ENCODE peak calls at places on chromosomes 2 and 18, in five cellular contexts. X is HCT116, I is breast epithelium, H is tibial nerve, Y is MM.1S. S is an unnamed sample.

GRCh38 chr18:78978336-78979057 is 1.1 kb upstream of the SALL3 start:
- DNase-seq in Y (no peak), X (no peak), I (no peak), H (no peak), S (no peak)

GRCh38 chr2:31191931-31192330 is 25.4 kb downstream of the CAPN14 start:
- DNase-seq in I (no peak), X (no peak), H (no peak), Y (no peak), S (no peak)

GRCh38 chr2:9484533-9484932 is 10.2 kb downstream of the IAH1 start:
- DNase-seq in H (no peak), I (no peak), Y (no peak), X (no peak), S (no peak)

GRCh38 chr2:8496079-8496478 is 185.8 kb upstream of the ID2 start:
- DNase-seq in I (no peak), H (no peak), Y (no peak), X (no peak), S (no peak)

GRCh38 chr2:202164409-202164808 is 74.0 kb downstream of the SUMO1 start:
- DNase-seq in X (no peak), I (no peak), Y (no peak), H (no peak), S (no peak)

GRCh38 chr2:205058409-205058808 is 513.1 kb downstream of the PARD3B start:
- DNase-seq in I (no peak), X (no peak), H (no peak), Y (no peak), S (no peak)

GRCh38 chr18:37452697-37453385 is 112.8 kb downstream of the CELF4 start:
- DNase-seq in X (no peak), Y (no peak), H (no peak), I (peak), S (no peak)

GRCh38 chr2:120342451-120342850 is 3.5 kb upstream of the INHBB start:
- DNase-seq in H (no peak), Y (no peak), X (no peak), I (no peak), S (no peak)

GRCh38 chr18:60232541-60232940 is 140.0 kb downstream of the MC4R start:
- DNase-seq in H (no peak), Y (no peak), X (peak), I (no peak), S (no peak)

GRCh38 chr2:238700122-238700457 is 147.8 kb upstream of the TWIST2 start:
- DNase-seq in Y (no peak), I (no peak), X (no peak), H (peak), S (no peak)

GRCh38 chr2:194495046-194495445 is 1162.0 kb upstream of the SLC39A10 start:
- DNase-seq in H (no peak), I (no peak), X (no peak), Y (no peak), S (no peak)

GRCh38 chr18:9787126-9787525 is 79.0 kb downstream of the RAB31 start:
- DNase-seq in I (no peak), X (no peak), H (no peak), Y (no peak), S (no peak)

GRCh38 chr2:226676618-226677017 is 123.0 kb downstream of the IRS1 start:
- DNase-seq in H (no peak), X (no peak), I (no peak), Y (no peak), S (no peak)

GRCh38 chr2:195121341-195121740 is 535.7 kb upstream of the SLC39A10 start:
- DNase-seq in H (no peak), I (no peak), X (no peak), Y (no peak), S (no peak)

GRCh38 chr2:46179037-46179621 is 118.1 kb upstream of the EPAS1 start:
- DNase-seq in Y (no peak), X (no peak), H (peak), I (peak), S (peak)

GRCh38 chr2:113886479-113887383 is 3.2 kb upstream of the ACTR3 start:
- DNase-seq in I (peak), H (peak), X (no peak), Y (peak), S (no peak)

GRCh38 chr18:12998332-12999060 is 7.3 kb downstream of the CEP192 start:
- DNase-seq in H (no peak), X (no peak), I (no peak), Y (no peak), S (no peak)

GRCh38 chr2:134301099-134301970 is 47.5 kb downstream of the MGAT5 start:
- DNase-seq in X (no peak), Y (no peak), I (no peak), H (no peak), S (no peak)

GRCh38 chr2:178193823-178194599 is at the start of gene OSBPL6:
- DNase-seq in X (peak), Y (peak), I (peak), H (peak), S (peak)

GRCh38 chr2:60319031-60319547 is 234.4 kb downstream of the BCL11A start:
- DNase-seq in Y (no peak), X (no peak), H (no peak), I (no peak), S (no peak)

DNA sequence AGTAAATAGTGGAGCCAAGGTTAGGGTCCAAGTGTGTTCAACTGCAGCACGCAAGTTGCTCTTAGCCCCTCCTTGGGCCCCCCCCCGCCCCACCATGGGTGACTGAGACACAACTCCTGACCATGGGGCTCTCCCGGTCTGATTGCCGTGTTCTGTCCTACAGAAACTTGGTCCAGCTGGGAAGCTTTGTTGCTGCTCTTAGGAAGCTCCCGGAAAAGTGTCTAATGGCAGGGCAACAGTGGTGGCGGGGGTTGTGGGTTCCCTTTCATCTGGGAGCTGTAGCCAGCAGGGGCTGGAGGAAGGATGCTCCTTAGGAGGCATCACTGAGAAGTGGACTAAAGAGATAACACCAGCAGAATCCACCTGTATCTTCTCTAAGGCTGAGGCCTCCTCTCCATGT is 111.1 kb downstream of the CYP26B1 start:
- DNase-seq in X (no peak), Y (no peak), I (no peak), H (no peak), S (no peak)
- H3K27ac ChIP-seq in X (no peak), Y (no peak), I (no peak), H (no peak), S (no peak)

GRCh38 chr18:43364535-43364934 is 87.2 kb upstream of the SYT4 start:
- DNase-seq in X (no peak), Y (no peak), I (no peak), H (no peak), S (no peak)

DNA sequence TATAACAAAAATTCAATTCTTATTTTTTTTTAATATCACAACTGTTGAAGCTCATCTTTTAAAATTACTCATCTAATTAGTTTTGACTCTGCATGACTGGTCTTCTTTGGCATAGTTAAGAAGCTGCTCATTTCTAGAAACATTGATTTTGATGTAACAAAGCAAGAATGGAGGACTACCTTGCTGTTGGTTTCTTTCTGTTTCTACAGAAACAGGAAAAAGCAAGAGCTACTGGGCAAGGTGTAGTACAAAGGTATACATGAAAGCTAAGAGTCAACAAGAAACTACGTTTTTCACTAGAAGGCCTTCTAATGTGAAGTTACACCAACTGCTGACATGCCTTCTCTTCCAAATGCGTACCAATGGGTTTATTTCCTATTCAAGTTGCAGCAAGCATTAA is 90.6 kb upstream of the SYT4 start:
- DNase-seq in Y (no peak), I (no peak), X (no peak), H (no peak), S (no peak)
- TF ChIP-seq CTCF in Y (no peak), I (no peak), X (no peak), H (no peak), S (no peak)

GRCh38 chr2:73091164-73091563 is 19.7 kb upstream of the SFXN5 start:
- DNase-seq in I (no peak), H (no peak), Y (no peak), X (no peak), S (no peak)

GRCh38 chr2:73088703-73089102 is 17.2 kb upstream of the SFXN5 start:
- DNase-seq in X (no peak), I (no peak), H (no peak), Y (no peak), S (no peak)

GRCh38 chr2:73087311-73087710 is 15.8 kb upstream of the SFXN5 start:
- DNase-seq in Y (no peak), X (no peak), H (no peak), I (no peak), S (no peak)

GRCh38 chr2:73088211-73088610 is 16.7 kb upstream of the SFXN5 start:
- DNase-seq in I (no peak), X (no peak), Y (no peak), H (no peak), S (no peak)

DNA sequence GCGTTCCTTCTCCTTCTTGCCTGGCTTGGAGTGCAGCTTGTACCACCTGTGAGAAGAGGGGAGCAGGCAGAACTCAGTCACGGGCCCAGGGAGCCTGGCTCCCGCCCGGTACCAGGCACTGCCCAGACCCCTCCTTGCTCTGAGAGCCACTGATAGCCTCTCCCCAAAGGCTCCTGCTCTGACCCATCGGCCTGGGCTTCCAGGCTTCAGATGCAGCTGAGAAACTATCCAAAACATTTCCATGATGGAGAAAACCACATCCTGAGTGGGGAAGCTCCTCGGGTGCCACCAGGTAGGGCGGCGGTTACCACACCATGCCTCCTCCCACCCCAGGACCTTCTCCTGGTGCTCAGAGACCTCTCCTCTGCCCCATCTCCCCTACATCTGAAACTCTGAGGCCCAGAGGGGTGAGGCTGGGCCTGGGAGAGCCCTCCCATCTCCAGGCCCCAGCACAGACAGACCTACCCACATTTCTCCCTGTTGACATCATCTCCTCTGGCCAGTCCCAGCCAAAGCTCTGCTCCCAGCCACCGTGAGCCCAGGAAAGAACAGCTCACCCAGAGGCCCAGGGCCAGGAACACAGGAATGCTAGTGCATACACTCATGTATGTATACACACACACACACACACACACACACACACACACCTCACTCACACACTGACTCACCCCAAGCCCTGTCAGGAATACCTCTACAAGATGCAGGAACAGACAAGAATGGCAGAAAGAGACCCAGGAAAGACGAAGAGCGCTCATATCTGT is 17.9 kb upstream of the SFXN5 start:
- DNase-seq in X (peak), I (no peak), H (no peak), Y (no peak), S (no peak)
- H3K27ac ChIP-seq in X (peak), I (peak), H (peak), Y (no peak), S (no peak)

GRCh38 chr2:164697688-164698290 is 76.5 kb upstream of the GRB14 start:
- DNase-seq in H (no peak), Y (peak), I (no peak), X (peak), S (no peak)
- TF ChIP-seq CTCF in H (peak), Y (peak), I (peak), X (no peak), S (no peak)

DNA sequence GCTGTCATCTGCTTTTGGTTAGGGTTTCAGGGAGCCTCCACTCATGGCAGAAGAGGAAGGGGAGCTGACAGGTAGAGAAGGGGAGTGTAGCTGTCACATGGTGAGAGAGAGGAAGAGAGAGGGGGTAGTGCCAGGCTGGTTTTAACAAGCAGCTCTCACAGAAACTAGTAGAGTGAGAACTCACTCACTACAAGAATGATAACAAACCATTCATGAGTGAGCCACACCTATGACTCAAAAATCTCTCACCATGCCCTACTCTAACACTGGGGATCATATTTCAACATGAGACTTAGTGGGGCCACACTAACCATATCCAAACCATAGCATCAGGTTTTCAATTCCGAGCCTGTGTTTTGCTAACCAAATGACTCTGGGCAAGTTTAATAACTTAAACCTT is 274.9 kb upstream of the VWC2L start:
- DNase-seq in H (no peak), X (no peak), I (no peak), Y (no peak), S (no peak)
- H3K27ac ChIP-seq in H (no peak), X (no peak), I (no peak), Y (no peak), S (no peak)

GRCh38 chr2:28753043-28753683 is 1.5 kb downstream of the PPP1CB start:
- DNase-seq in X (peak), H (peak), I (peak), Y (peak), S (peak)

GRCh38 chr2:28751956-28752607 is 452 bp downstream of the PPP1CB start:
- DNase-seq in Y (peak), I (no peak), H (no peak), X (no peak), S (peak)

GRCh38 chr2:28750316-28751101 is 1.1 kb upstream of the PPP1CB start:
- DNase-seq in Y (peak), X (no peak), I (no peak), H (no peak), S (no peak)

GRCh38 chr2:28752608-28752984 is 966 bp downstream of the PPP1CB start:
- DNase-seq in I (no peak), Y (peak), H (no peak), X (no peak), S (no peak)

DNA sequence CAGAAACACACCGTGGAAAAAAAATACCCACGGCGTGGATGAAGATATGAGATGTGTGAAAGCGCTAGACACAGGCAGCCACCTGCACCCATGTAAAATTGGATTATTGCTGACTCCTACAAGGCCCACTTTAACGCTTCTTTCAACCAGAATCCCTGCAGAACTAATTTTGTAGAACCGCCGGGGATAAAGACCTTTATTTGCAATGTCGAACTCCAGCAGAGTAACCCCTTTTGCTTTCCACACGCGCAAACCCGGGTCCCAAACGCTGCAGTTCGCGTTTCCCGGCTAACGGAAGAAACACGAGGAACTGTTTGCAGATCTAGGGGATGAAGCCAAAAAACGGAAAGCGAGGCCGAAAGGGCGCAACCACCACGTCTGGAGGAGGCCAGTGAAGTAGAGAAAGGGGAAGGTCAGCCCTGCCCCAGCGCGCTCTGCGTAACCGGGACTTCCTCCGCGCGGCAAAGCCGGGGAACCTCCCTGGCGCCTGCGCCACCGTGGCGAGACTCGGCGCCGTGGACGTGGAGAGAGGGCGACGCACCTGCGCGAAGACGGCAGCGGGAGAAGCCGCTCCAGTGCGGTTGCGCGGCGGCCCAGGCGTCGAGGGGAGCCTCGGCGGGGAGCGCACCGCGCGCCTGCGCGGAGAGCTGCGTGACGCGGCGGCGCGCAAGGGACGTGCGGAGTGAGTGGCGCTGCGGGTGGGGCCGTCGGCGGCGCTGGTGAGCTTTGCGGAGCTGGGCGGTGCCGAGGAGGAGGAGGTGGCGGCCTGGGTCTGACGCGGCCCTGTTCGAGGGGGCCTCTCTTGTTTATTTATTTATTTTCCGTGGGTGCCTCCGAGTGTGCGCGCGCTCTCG is at the start of gene PPP1CB:
- DNase-seq in H (peak), X (peak), I (peak), Y (peak), S (peak)
- TF ChIP-seq CTCF in H (peak), X (no peak), I (peak), Y (peak), S (peak)

DNA sequence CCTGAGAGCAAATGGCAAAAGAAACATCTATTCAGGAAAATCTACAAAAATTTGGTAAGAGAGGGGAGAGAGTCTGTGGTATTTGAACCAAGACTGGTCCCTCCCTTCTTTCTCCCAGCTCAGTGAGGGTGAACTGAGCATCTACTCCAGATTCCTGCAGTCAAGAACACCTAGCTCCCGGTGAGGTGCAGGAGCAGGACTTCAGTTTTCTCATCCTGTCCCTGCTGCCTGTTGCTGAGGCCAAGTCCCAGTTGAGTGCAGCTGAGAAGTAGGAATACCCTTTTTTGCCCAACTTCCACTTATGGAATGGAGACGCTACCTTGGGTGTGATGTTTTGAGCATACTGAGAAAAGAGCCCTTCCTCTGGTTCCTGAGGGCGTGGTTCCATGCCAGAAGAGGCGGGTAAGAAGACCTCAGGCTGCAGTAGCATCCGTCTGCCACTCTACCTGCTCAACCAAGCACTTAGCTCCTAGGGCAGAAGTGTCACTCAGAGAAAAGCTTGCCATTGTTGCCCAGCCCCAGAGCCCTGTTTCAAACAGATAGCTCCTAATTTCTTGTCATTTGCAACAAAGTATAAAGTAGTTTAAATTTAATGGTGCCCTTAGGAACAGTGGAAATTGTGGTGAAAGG is 112.9 kb downstream of the SOS1 start:
- DNase-seq in Y (no peak), H (no peak), I (no peak), X (no peak), S (no peak)
- H3K27ac ChIP-seq in Y (no peak), H (no peak), I (no peak), X (no peak), S (no peak)

S was measured in CD4-positive, alpha-beta T cell.